ENCODE peak calls at places on chromosomes 1 and 21, in six cellular contexts. One of them, this sample, is unnamed.

GRCh38 chr1:227234998-227235405 is 83.3 kb downstream of the CDC42BPA start:
- DNase-seq in activated gamma-delta T cell treated with anti-CD3 and anti-CD28 coated beads, Interleukin-2, amount 50 U/mL, for 16 hours: no peak
- DNase-seq in heart right ventricle: peak
- DNase-seq in HT1080: peak
- DNase-seq in amygdala: no peak
- DNase-seq in CD8-positive, alpha-beta T cell: no peak
- DNase-seq in this sample: no peak

GRCh38 chr1:39866767-39867166 is 16.5 kb downstream of the TRIT1 start:
- DNase-seq in activated gamma-delta T cell treated with anti-CD3 and anti-CD28 coated beads, Interleukin-2, amount 50 U/mL, for 16 hours: no peak
- DNase-seq in heart right ventricle: no peak
- DNase-seq in HT1080: peak
- DNase-seq in amygdala: no peak
- DNase-seq in CD8-positive, alpha-beta T cell: no peak
- DNase-seq in this sample: no peak

GRCh38 chr1:89822109-89822962 is 1.5 kb downstream of the LRRC8D start:
- DNase-seq in activated gamma-delta T cell treated with anti-CD3 and anti-CD28 coated beads, Interleukin-2, amount 50 U/mL, for 16 hours: no peak
- DNase-seq in heart right ventricle: no peak
- DNase-seq in HT1080: no peak
- DNase-seq in amygdala: no peak
- DNase-seq in CD8-positive, alpha-beta T cell: no peak
- DNase-seq in this sample: peak

GRCh38 chr1:89993541-89993940 is 1.4 kb upstream of the ZNF326 start:
- DNase-seq in activated gamma-delta T cell treated with anti-CD3 and anti-CD28 coated beads, Interleukin-2, amount 50 U/mL, for 16 hours: no peak
- DNase-seq in heart right ventricle: no peak
- DNase-seq in HT1080: no peak
- DNase-seq in amygdala: no peak
- DNase-seq in CD8-positive, alpha-beta T cell: no peak
- DNase-seq in this sample: no peak

GRCh38 chr1:207259391-207259790 is 62.1 kb upstream of the CD55 start:
- DNase-seq in activated gamma-delta T cell treated with anti-CD3 and anti-CD28 coated beads, Interleukin-2, amount 50 U/mL, for 16 hours: no peak
- DNase-seq in heart right ventricle: peak
- DNase-seq in HT1080: peak
- DNase-seq in amygdala: no peak
- DNase-seq in CD8-positive, alpha-beta T cell: no peak
- DNase-seq in this sample: no peak

GRCh38 chr1:43043695-43044094 is 85.0 kb upstream of the SLC2A1 start:
- DNase-seq in activated gamma-delta T cell treated with anti-CD3 and anti-CD28 coated beads, Interleukin-2, amount 50 U/mL, for 16 hours: no peak
- DNase-seq in heart right ventricle: no peak
- DNase-seq in HT1080: no peak
- DNase-seq in amygdala: no peak
- DNase-seq in CD8-positive, alpha-beta T cell: no peak
- DNase-seq in this sample: no peak

GRCh38 chr1:211281322-211282022 is 22.3 kb downstream of the RCOR3 start:
- DNase-seq in activated gamma-delta T cell treated with anti-CD3 and anti-CD28 coated beads, Interleukin-2, amount 50 U/mL, for 16 hours: no peak
- DNase-seq in heart right ventricle: no peak
- DNase-seq in HT1080: no peak
- DNase-seq in amygdala: no peak
- DNase-seq in CD8-positive, alpha-beta T cell: no peak
- DNase-seq in this sample: no peak

GRCh38 chr1:26278835-26279597 is 870 bp upstream of the SH3BGRL3 start:
- DNase-seq in activated gamma-delta T cell treated with anti-CD3 and anti-CD28 coated beads, Interleukin-2, amount 50 U/mL, for 16 hours: no peak
- DNase-seq in heart right ventricle: no peak
- DNase-seq in HT1080: peak
- DNase-seq in amygdala: no peak
- DNase-seq in CD8-positive, alpha-beta T cell: no peak
- DNase-seq in this sample: peak

GRCh38 chr1:183710734-183711133 is 57.6 kb upstream of the APOBEC4 start:
- DNase-seq in activated gamma-delta T cell treated with anti-CD3 and anti-CD28 coated beads, Interleukin-2, amount 50 U/mL, for 16 hours: no peak
- DNase-seq in heart right ventricle: no peak
- DNase-seq in HT1080: no peak
- DNase-seq in amygdala: no peak
- DNase-seq in CD8-positive, alpha-beta T cell: no peak
- DNase-seq in this sample: no peak

GRCh38 chr1:225578247-225578646 is 74.7 kb downstream of the ENAH start:
- DNase-seq in activated gamma-delta T cell treated with anti-CD3 and anti-CD28 coated beads, Interleukin-2, amount 50 U/mL, for 16 hours: no peak
- DNase-seq in heart right ventricle: no peak
- DNase-seq in HT1080: no peak
- DNase-seq in amygdala: no peak
- DNase-seq in CD8-positive, alpha-beta T cell: no peak
- DNase-seq in this sample: no peak

GRCh38 chr1:204443871-204444581 is 32.4 kb upstream of the PPP1R15B start:
- DNase-seq in activated gamma-delta T cell treated with anti-CD3 and anti-CD28 coated beads, Interleukin-2, amount 50 U/mL, for 16 hours: no peak
- DNase-seq in heart right ventricle: no peak
- DNase-seq in HT1080: peak
- DNase-seq in amygdala: no peak
- DNase-seq in CD8-positive, alpha-beta T cell: no peak
- DNase-seq in this sample: no peak

GRCh38 chr1:1021860-1022259 is 1.9 kb downstream of the AGRN start:
- DNase-seq in activated gamma-delta T cell treated with anti-CD3 and anti-CD28 coated beads, Interleukin-2, amount 50 U/mL, for 16 hours: no peak
- DNase-seq in heart right ventricle: no peak
- DNase-seq in HT1080: peak
- DNase-seq in amygdala: no peak
- DNase-seq in CD8-positive, alpha-beta T cell: no peak
- DNase-seq in this sample: no peak

GRCh38 chr1:100027212-100027611 is 57.4 kb downstream of the SLC35A3 start:
- DNase-seq in activated gamma-delta T cell treated with anti-CD3 and anti-CD28 coated beads, Interleukin-2, amount 50 U/mL, for 16 hours: no peak
- DNase-seq in heart right ventricle: no peak
- DNase-seq in HT1080: no peak
- DNase-seq in amygdala: no peak
- DNase-seq in CD8-positive, alpha-beta T cell: no peak
- DNase-seq in this sample: no peak

GRCh38 chr1:1089731-1090423 is 15.8 kb upstream of the RNF223 start:
- DNase-seq in activated gamma-delta T cell treated with anti-CD3 and anti-CD28 coated beads, Interleukin-2, amount 50 U/mL, for 16 hours: no peak
- DNase-seq in heart right ventricle: no peak
- DNase-seq in HT1080: no peak
- DNase-seq in amygdala: no peak
- DNase-seq in CD8-positive, alpha-beta T cell: no peak
- DNase-seq in this sample: peak

GRCh38 chr21:39647476-39647875 is 34.7 kb downstream of the B3GALT5 start:
- DNase-seq in activated gamma-delta T cell treated with anti-CD3 and anti-CD28 coated beads, Interleukin-2, amount 50 U/mL, for 16 hours: no peak
- DNase-seq in heart right ventricle: no peak
- DNase-seq in HT1080: peak
- DNase-seq in amygdala: no peak
- DNase-seq in CD8-positive, alpha-beta T cell: no peak
- DNase-seq in this sample: no peak

GRCh38 chr1:228697209-228698016 is 37.9 kb upstream of the RHOU start:
- DNase-seq in activated gamma-delta T cell treated with anti-CD3 and anti-CD28 coated beads, Interleukin-2, amount 50 U/mL, for 16 hours: no peak
- DNase-seq in heart right ventricle: peak
- DNase-seq in HT1080: peak
- DNase-seq in amygdala: peak
- DNase-seq in CD8-positive, alpha-beta T cell: no peak
- DNase-seq in this sample: no peak

GRCh38 chr1:235567812-235568444 is 63.7 kb upstream of the B3GALNT2 start:
- DNase-seq in activated gamma-delta T cell treated with anti-CD3 and anti-CD28 coated beads, Interleukin-2, amount 50 U/mL, for 16 hours: no peak
- DNase-seq in heart right ventricle: no peak
- DNase-seq in HT1080: peak
- DNase-seq in amygdala: no peak
- DNase-seq in CD8-positive, alpha-beta T cell: no peak
- DNase-seq in this sample: no peak

GRCh38 chr1:161994153-161994814 is 29.4 kb downstream of the OLFML2B start:
- DNase-seq in activated gamma-delta T cell treated with anti-CD3 and anti-CD28 coated beads, Interleukin-2, amount 50 U/mL, for 16 hours: no peak
- DNase-seq in heart right ventricle: no peak
- DNase-seq in HT1080: no peak
- DNase-seq in amygdala: peak
- DNase-seq in CD8-positive, alpha-beta T cell: no peak
- DNase-seq in this sample: no peak

GRCh38 chr1:16430598-16430997 is 6.6 kb downstream of the SPATA21 start:
- DNase-seq in activated gamma-delta T cell treated with anti-CD3 and anti-CD28 coated beads, Interleukin-2, amount 50 U/mL, for 16 hours: no peak
- DNase-seq in heart right ventricle: no peak
- DNase-seq in HT1080: peak
- DNase-seq in amygdala: no peak
- DNase-seq in CD8-positive, alpha-beta T cell: no peak
- DNase-seq in this sample: no peak

GRCh38 chr1:189673223-189673622 is 804.4 kb downstream of the BRINP3 start:
- DNase-seq in activated gamma-delta T cell treated with anti-CD3 and anti-CD28 coated beads, Interleukin-2, amount 50 U/mL, for 16 hours: no peak
- DNase-seq in heart right ventricle: no peak
- DNase-seq in HT1080: no peak
- DNase-seq in amygdala: no peak
- DNase-seq in CD8-positive, alpha-beta T cell: no peak
- DNase-seq in this sample: no peak

GRCh38 chr1:26126321-26127084 is 14.9 kb downstream of the PDIK1L start:
- DNase-seq in activated gamma-delta T cell treated with anti-CD3 and anti-CD28 coated beads, Interleukin-2, amount 50 U/mL, for 16 hours: peak
- DNase-seq in heart right ventricle: no peak
- DNase-seq in HT1080: peak
- DNase-seq in amygdala: no peak
- DNase-seq in CD8-positive, alpha-beta T cell: peak
- DNase-seq in this sample: no peak

GRCh38 chr1:116111196-116112021 is at the start of gene MAB21L3:
- DNase-seq in activated gamma-delta T cell treated with anti-CD3 and anti-CD28 coated beads, Interleukin-2, amount 50 U/mL, for 16 hours: no peak
- DNase-seq in heart right ventricle: no peak
- DNase-seq in HT1080: no peak
- DNase-seq in amygdala: no peak
- DNase-seq in CD8-positive, alpha-beta T cell: no peak
- DNase-seq in this sample: no peak

GRCh38 chr1:36510418-36510817 is 27.7 kb upstream of the CSF3R start:
- DNase-seq in activated gamma-delta T cell treated with anti-CD3 and anti-CD28 coated beads, Interleukin-2, amount 50 U/mL, for 16 hours: no peak
- DNase-seq in heart right ventricle: no peak
- DNase-seq in HT1080: no peak
- DNase-seq in amygdala: no peak
- DNase-seq in CD8-positive, alpha-beta T cell: no peak
- DNase-seq in this sample: no peak

GRCh38 chr1:153262462-153263157 is 3.1 kb downstream of the LORICRIN start:
- DNase-seq in activated gamma-delta T cell treated with anti-CD3 and anti-CD28 coated beads, Interleukin-2, amount 50 U/mL, for 16 hours: no peak
- DNase-seq in heart right ventricle: no peak
- DNase-seq in HT1080: no peak
- DNase-seq in amygdala: no peak
- DNase-seq in CD8-positive, alpha-beta T cell: no peak
- DNase-seq in this sample: peak

GRCh38 chr1:72281637-72282270 is 585 bp downstream of the NEGR1 start:
- DNase-seq in activated gamma-delta T cell treated with anti-CD3 and anti-CD28 coated beads, Interleukin-2, amount 50 U/mL, for 16 hours: no peak
- DNase-seq in heart right ventricle: no peak
- DNase-seq in HT1080: no peak
- DNase-seq in amygdala: no peak
- DNase-seq in CD8-positive, alpha-beta T cell: no peak
- DNase-seq in this sample: no peak

GRCh38 chr1:223846668-223847007 is 891 bp upstream of the TP53BP2 start:
- DNase-seq in activated gamma-delta T cell treated with anti-CD3 and anti-CD28 coated beads, Interleukin-2, amount 50 U/mL, for 16 hours: no peak
- DNase-seq in heart right ventricle: no peak
- DNase-seq in HT1080: no peak
- DNase-seq in amygdala: peak
- DNase-seq in CD8-positive, alpha-beta T cell: no peak
- DNase-seq in this sample: no peak

GRCh38 chr21:33461538-33462250 is 18.1 kb downstream of the TMEM50B start:
- DNase-seq in activated gamma-delta T cell treated with anti-CD3 and anti-CD28 coated beads, Interleukin-2, amount 50 U/mL, for 16 hours: no peak
- DNase-seq in heart right ventricle: no peak
- DNase-seq in HT1080: no peak
- DNase-seq in amygdala: no peak
- DNase-seq in CD8-positive, alpha-beta T cell: no peak
- DNase-seq in this sample: no peak

GRCh38 chr1:201795066-201795465 is 33.9 kb upstream of the IPO9 start:
- DNase-seq in activated gamma-delta T cell treated with anti-CD3 and anti-CD28 coated beads, Interleukin-2, amount 50 U/mL, for 16 hours: no peak
- DNase-seq in heart right ventricle: no peak
- DNase-seq in HT1080: peak
- DNase-seq in amygdala: no peak
- DNase-seq in CD8-positive, alpha-beta T cell: no peak
- DNase-seq in this sample: no peak

GRCh38 chr1:234256359-234256758 is 116.9 kb upstream of the COA6 start:
- DNase-seq in activated gamma-delta T cell treated with anti-CD3 and anti-CD28 coated beads, Interleukin-2, amount 50 U/mL, for 16 hours: no peak
- DNase-seq in heart right ventricle: no peak
- DNase-seq in HT1080: peak
- DNase-seq in amygdala: no peak
- DNase-seq in CD8-positive, alpha-beta T cell: no peak
- DNase-seq in this sample: no peak

GRCh38 chr1:24735619-24736375 is 9.4 kb upstream of the CLIC4 start:
- DNase-seq in activated gamma-delta T cell treated with anti-CD3 and anti-CD28 coated beads, Interleukin-2, amount 50 U/mL, for 16 hours: no peak
- DNase-seq in heart right ventricle: peak
- DNase-seq in HT1080: no peak
- DNase-seq in amygdala: peak
- DNase-seq in CD8-positive, alpha-beta T cell: no peak
- DNase-seq in this sample: no peak